ENCODE peak calls at places on chromosomes 4 and X, in four cellular contexts. Y, X, Q and W are unnamed samples.

GRCh38 chrX:78119521-78120227 is 15.6 kb downstream of the PGK1 start:
- DNase-seq in Q (no peak), X (no peak), Y (no peak), W (no peak)

GRCh38 chr4:183163135-183163534 is 64.1 kb downstream of the WWC2 start:
- DNase-seq in X (no peak), Y (no peak), Q (no peak), W (no peak)

GRCh38 chr4:1855334-1856070 is 454 bp downstream of the LETM1 start:
- DNase-seq in Y (peak; percentile 60), X (no peak), Q (no peak), W (peak; percentile 70)

GRCh38 chrX:115894087-115894486 is 276.5 kb upstream of the AGTR2 start:
- DNase-seq in Y (no peak), Q (no peak), X (no peak), W (no peak)

GRCh38 chrX:126658447-126658846 is 105.8 kb upstream of the DCAF12L1 start:
- DNase-seq in X (no peak), Q (no peak), Y (no peak), W (no peak)

GRCh38 chrX:107924136-107924746 is 57.9 kb downstream of the TEX13B start:
- DNase-seq in Q (no peak), X (no peak), Y (no peak), W (no peak)

GRCh38 chr4:181475781-181476180 is 767.4 kb upstream of the TENM3 start:
- DNase-seq in X (no peak), Y (no peak), Q (no peak), W (peak; percentile 39)

GRCh38 chrX:107552976-107553375 is 75.3 kb upstream of the PRPS1 start:
- DNase-seq in X (no peak), Y (no peak), Q (no peak), W (no peak)

GRCh38 chr4:105433421-105433820 is 40.4 kb downstream of the PPA2 start:
- DNase-seq in Y (no peak), Q (no peak), X (no peak), W (no peak)

GRCh38 chr4:107219681-107220080 is 183.6 kb upstream of the DKK2 start:
- DNase-seq in Y (no peak), X (no peak), Q (no peak), W (no peak)